ENCODE peak calls at places on chromosomes 7 and 10, in seven cellular contexts. One of them, this sample, is unnamed.

GRCh38 chr10:6464862-6465430 is 115.1 kb downstream of the PRKCQ start:
- DNase-seq in PC-3: no peak
- DNase-seq in activated CD8-positive, alpha-beta T cell treated with anti-CD3 and anti-CD28 coated beads for 36 hours: peak
- DNase-seq in transverse colon: peak
- DNase-seq in endothelial cell: no peak
- DNase-seq in AG04450: no peak
- DNase-seq in stomach: no peak
- DNase-seq in this sample: no peak

GRCh38 chr7:81064446-81064845 is 145.6 kb upstream of the SEMA3C start:
- DNase-seq in AG04450: no peak
- DNase-seq in stomach: no peak
- DNase-seq in PC-3: no peak
- DNase-seq in endothelial cell: no peak
- DNase-seq in activated CD8-positive, alpha-beta T cell treated with anti-CD3 and anti-CD28 coated beads for 36 hours: no peak
- DNase-seq in transverse colon: no peak
- DNase-seq in this sample: no peak

GRCh38 chr7:66873476-66873875 is 47.5 kb upstream of the TMEM248 start:
- DNase-seq in endothelial cell: no peak
- DNase-seq in AG04450: no peak
- DNase-seq in PC-3: no peak
- DNase-seq in activated CD8-positive, alpha-beta T cell treated with anti-CD3 and anti-CD28 coated beads for 36 hours: no peak
- DNase-seq in stomach: no peak
- DNase-seq in transverse colon: no peak
- DNase-seq in this sample: no peak

GRCh38 chr7:81231203-81231922 is 312.5 kb upstream of the SEMA3C start:
- DNase-seq in PC-3: no peak
- DNase-seq in transverse colon: no peak
- DNase-seq in stomach: no peak
- DNase-seq in activated CD8-positive, alpha-beta T cell treated with anti-CD3 and anti-CD28 coated beads for 36 hours: no peak
- DNase-seq in AG04450: no peak
- DNase-seq in endothelial cell: no peak
- DNase-seq in this sample: no peak

GRCh38 chr7:116977172-116977571 is 23.9 kb downstream of the ST7 start:
- DNase-seq in AG04450: no peak
- DNase-seq in PC-3: peak
- DNase-seq in transverse colon: no peak
- DNase-seq in activated CD8-positive, alpha-beta T cell treated with anti-CD3 and anti-CD28 coated beads for 36 hours: no peak
- DNase-seq in stomach: no peak
- DNase-seq in endothelial cell: no peak
- DNase-seq in this sample: peak

GRCh38 chr10:59895629-59896116 is 10.7 kb downstream of the CCDC6 start:
- DNase-seq in endothelial cell: no peak
- DNase-seq in PC-3: no peak
- DNase-seq in transverse colon: peak
- DNase-seq in AG04450: no peak
- DNase-seq in stomach: peak
- DNase-seq in activated CD8-positive, alpha-beta T cell treated with anti-CD3 and anti-CD28 coated beads for 36 hours: no peak
- DNase-seq in this sample: no peak

GRCh38 chr7:56105508-56105907 is 768 bp downstream of the CHCHD2 start:
- DNase-seq in PC-3: peak
- DNase-seq in stomach: no peak
- DNase-seq in endothelial cell: no peak
- DNase-seq in activated CD8-positive, alpha-beta T cell treated with anti-CD3 and anti-CD28 coated beads for 36 hours: peak
- DNase-seq in AG04450: peak
- DNase-seq in transverse colon: peak
- DNase-seq in this sample: peak

GRCh38 chr10:18134509-18134908 is 5.7 kb upstream of the CACNB2 start:
- DNase-seq in transverse colon: no peak
- DNase-seq in PC-3: no peak
- DNase-seq in stomach: no peak
- DNase-seq in endothelial cell: no peak
- DNase-seq in AG04450: no peak
- DNase-seq in activated CD8-positive, alpha-beta T cell treated with anti-CD3 and anti-CD28 coated beads for 36 hours: no peak
- DNase-seq in this sample: no peak

GRCh38 chr7:116075351-116076145 is 45.0 kb upstream of the TFEC start:
- DNase-seq in AG04450: no peak
- DNase-seq in activated CD8-positive, alpha-beta T cell treated with anti-CD3 and anti-CD28 coated beads for 36 hours: no peak
- DNase-seq in PC-3: no peak
- DNase-seq in stomach: no peak
- DNase-seq in endothelial cell: no peak
- DNase-seq in transverse colon: no peak
- DNase-seq in this sample: no peak

GRCh38 chr10:119177708-119178370 is 773 bp downstream of the PRDX3 start:
- DNase-seq in transverse colon: no peak
- DNase-seq in stomach: no peak
- DNase-seq in AG04450: no peak
- DNase-seq in PC-3: no peak
- DNase-seq in activated CD8-positive, alpha-beta T cell treated with anti-CD3 and anti-CD28 coated beads for 36 hours: peak
- DNase-seq in endothelial cell: no peak
- DNase-seq in this sample: no peak

GRCh38 chr10:78721231-78721630 is 347.5 kb upstream of the ZMIZ1 start:
- DNase-seq in activated CD8-positive, alpha-beta T cell treated with anti-CD3 and anti-CD28 coated beads for 36 hours: no peak
- DNase-seq in AG04450: no peak
- DNase-seq in PC-3: no peak
- DNase-seq in endothelial cell: no peak
- DNase-seq in stomach: no peak
- DNase-seq in transverse colon: no peak
- DNase-seq in this sample: no peak

GRCh38 chr10:42367532-42368230 is 270.7 kb downstream of the ZNF33B start:
- DNase-seq in activated CD8-positive, alpha-beta T cell treated with anti-CD3 and anti-CD28 coated beads for 36 hours: peak
- DNase-seq in endothelial cell: no peak
- DNase-seq in stomach: no peak
- DNase-seq in AG04450: peak
- DNase-seq in PC-3: peak
- DNase-seq in transverse colon: peak
- DNase-seq in this sample: peak

GRCh38 chr10:94429049-94429707 is 26.8 kb downstream of the TBC1D12 start:
- DNase-seq in transverse colon: no peak
- DNase-seq in endothelial cell: no peak
- DNase-seq in PC-3: no peak
- DNase-seq in stomach: no peak
- DNase-seq in AG04450: no peak
- DNase-seq in activated CD8-positive, alpha-beta T cell treated with anti-CD3 and anti-CD28 coated beads for 36 hours: no peak
- DNase-seq in this sample: no peak

GRCh38 chr7:106623846-106624245 is 37.1 kb downstream of the CCDC71L start:
- DNase-seq in endothelial cell: no peak
- DNase-seq in AG04450: peak
- DNase-seq in stomach: no peak
- DNase-seq in transverse colon: no peak
- DNase-seq in activated CD8-positive, alpha-beta T cell treated with anti-CD3 and anti-CD28 coated beads for 36 hours: no peak
- DNase-seq in PC-3: peak
- DNase-seq in this sample: peak

GRCh38 chr7:79652619-79653018 is 199.2 kb upstream of the MAGI2 start:
- DNase-seq in activated CD8-positive, alpha-beta T cell treated with anti-CD3 and anti-CD28 coated beads for 36 hours: no peak
- DNase-seq in PC-3: no peak
- DNase-seq in AG04450: no peak
- DNase-seq in stomach: no peak
- DNase-seq in endothelial cell: no peak
- DNase-seq in transverse colon: no peak
- DNase-seq in this sample: no peak

GRCh38 chr7:24637021-24637420 is 63.8 kb downstream of the PALS2 start:
- DNase-seq in endothelial cell: no peak
- DNase-seq in stomach: no peak
- DNase-seq in AG04450: no peak
- DNase-seq in activated CD8-positive, alpha-beta T cell treated with anti-CD3 and anti-CD28 coated beads for 36 hours: no peak
- DNase-seq in transverse colon: no peak
- DNase-seq in PC-3: no peak
- DNase-seq in this sample: no peak

GRCh38 chr7:116628971-116629586 is 42.9 kb upstream of the MET start:
- DNase-seq in stomach: peak
- DNase-seq in PC-3: peak
- DNase-seq in activated CD8-positive, alpha-beta T cell treated with anti-CD3 and anti-CD28 coated beads for 36 hours: no peak
- DNase-seq in AG04450: no peak
- DNase-seq in transverse colon: peak
- DNase-seq in endothelial cell: no peak
- DNase-seq in this sample: no peak

GRCh38 chr10:109895848-109896247 is 27.5 kb downstream of the XPNPEP1 start:
- DNase-seq in activated CD8-positive, alpha-beta T cell treated with anti-CD3 and anti-CD28 coated beads for 36 hours: no peak
- DNase-seq in endothelial cell: no peak
- DNase-seq in AG04450: no peak
- DNase-seq in transverse colon: no peak
- DNase-seq in stomach: no peak
- DNase-seq in PC-3: no peak
- DNase-seq in this sample: no peak

GRCh38 chr7:139403601-139404000 is 43.9 kb downstream of the LUC7L2 start:
- DNase-seq in PC-3: peak
- DNase-seq in endothelial cell: no peak
- DNase-seq in transverse colon: no peak
- DNase-seq in activated CD8-positive, alpha-beta T cell treated with anti-CD3 and anti-CD28 coated beads for 36 hours: no peak
- DNase-seq in AG04450: no peak
- DNase-seq in stomach: no peak
- DNase-seq in this sample: no peak

GRCh38 chr7:132750056-132750455 is 173.8 kb upstream of the PLXNA4 start:
- DNase-seq in PC-3: no peak
- DNase-seq in AG04450: no peak
- DNase-seq in stomach: no peak
- DNase-seq in transverse colon: no peak
- DNase-seq in endothelial cell: no peak
- DNase-seq in activated CD8-positive, alpha-beta T cell treated with anti-CD3 and anti-CD28 coated beads for 36 hours: no peak
- DNase-seq in this sample: no peak

GRCh38 chr7:93062599-93062998 is 55.2 kb downstream of the SAMD9 start:
- DNase-seq in transverse colon: no peak
- DNase-seq in activated CD8-positive, alpha-beta T cell treated with anti-CD3 and anti-CD28 coated beads for 36 hours: no peak
- DNase-seq in stomach: no peak
- DNase-seq in endothelial cell: no peak
- DNase-seq in PC-3: no peak
- DNase-seq in AG04450: no peak
- DNase-seq in this sample: no peak

GRCh38 chr7:104926189-104926904 is 87.7 kb upstream of the KMT2E start:
- DNase-seq in stomach: no peak
- DNase-seq in endothelial cell: no peak
- DNase-seq in activated CD8-positive, alpha-beta T cell treated with anti-CD3 and anti-CD28 coated beads for 36 hours: no peak
- DNase-seq in AG04450: no peak
- DNase-seq in transverse colon: no peak
- DNase-seq in PC-3: no peak
- DNase-seq in this sample: no peak

GRCh38 chr7:92691578-92691977 is 101.4 kb upstream of the FAM133B start:
- DNase-seq in stomach: no peak
- DNase-seq in PC-3: peak
- DNase-seq in transverse colon: no peak
- DNase-seq in activated CD8-positive, alpha-beta T cell treated with anti-CD3 and anti-CD28 coated beads for 36 hours: peak
- DNase-seq in endothelial cell: peak
- DNase-seq in AG04450: peak
- DNase-seq in this sample: peak

GRCh38 chr7:120742370-120742769 is 115.6 kb downstream of the TSPAN12 start:
- DNase-seq in stomach: no peak
- DNase-seq in AG04450: no peak
- DNase-seq in activated CD8-positive, alpha-beta T cell treated with anti-CD3 and anti-CD28 coated beads for 36 hours: no peak
- DNase-seq in endothelial cell: no peak
- DNase-seq in PC-3: no peak
- DNase-seq in transverse colon: no peak
- DNase-seq in this sample: no peak

GRCh38 chr7:127154101-127154500 is 98.6 kb downstream of the GRM8 start:
- DNase-seq in PC-3: no peak
- DNase-seq in AG04450: no peak
- DNase-seq in stomach: no peak
- DNase-seq in transverse colon: no peak
- DNase-seq in activated CD8-positive, alpha-beta T cell treated with anti-CD3 and anti-CD28 coated beads for 36 hours: no peak
- DNase-seq in endothelial cell: no peak
- DNase-seq in this sample: no peak

GRCh38 chr7:127153315-127153714 is 99.4 kb downstream of the GRM8 start:
- DNase-seq in AG04450: no peak
- DNase-seq in endothelial cell: no peak
- DNase-seq in PC-3: no peak
- DNase-seq in activated CD8-positive, alpha-beta T cell treated with anti-CD3 and anti-CD28 coated beads for 36 hours: no peak
- DNase-seq in transverse colon: no peak
- DNase-seq in stomach: no peak
- DNase-seq in this sample: no peak

GRCh38 chr7:127154958-127155357 is 97.8 kb downstream of the GRM8 start:
- DNase-seq in stomach: no peak
- DNase-seq in PC-3: no peak
- DNase-seq in AG04450: no peak
- DNase-seq in endothelial cell: no peak
- DNase-seq in transverse colon: no peak
- DNase-seq in activated CD8-positive, alpha-beta T cell treated with anti-CD3 and anti-CD28 coated beads for 36 hours: no peak
- DNase-seq in this sample: no peak

GRCh38 chr7:127158659-127159058 is 94.1 kb downstream of the GRM8 start:
- DNase-seq in PC-3: no peak
- DNase-seq in transverse colon: no peak
- DNase-seq in activated CD8-positive, alpha-beta T cell treated with anti-CD3 and anti-CD28 coated beads for 36 hours: no peak
- DNase-seq in AG04450: no peak
- DNase-seq in endothelial cell: no peak
- DNase-seq in stomach: no peak
- DNase-seq in this sample: no peak
- TF ChIP-seq CTCF in PC-3: peak
- TF ChIP-seq CTCF in transverse colon: peak
- TF ChIP-seq CTCF in activated CD8-positive, alpha-beta T cell treated with anti-CD3 and anti-CD28 coated beads for 36 hours: peak
- TF ChIP-seq CTCF in AG04450: no peak
- TF ChIP-seq CTCF in endothelial cell: peak
- TF ChIP-seq CTCF in stomach: no peak
- TF ChIP-seq CTCF in this sample: no peak

GRCh38 chr7:101669307-101669706 is 40.2 kb upstream of the MYL10 start:
- DNase-seq in activated CD8-positive, alpha-beta T cell treated with anti-CD3 and anti-CD28 coated beads for 36 hours: peak
- DNase-seq in transverse colon: no peak
- DNase-seq in stomach: no peak
- DNase-seq in AG04450: no peak
- DNase-seq in endothelial cell: no peak
- DNase-seq in PC-3: peak
- DNase-seq in this sample: no peak
- TF ChIP-seq CTCF in activated CD8-positive, alpha-beta T cell treated with anti-CD3 and anti-CD28 coated beads for 36 hours: no peak
- TF ChIP-seq CTCF in transverse colon: no peak
- TF ChIP-seq CTCF in stomach: no peak
- TF ChIP-seq CTCF in AG04450: peak
- TF ChIP-seq CTCF in endothelial cell: no peak
- TF ChIP-seq CTCF in PC-3: peak
- TF ChIP-seq CTCF in this sample: peak

GRCh38 chr10:71568896-71569492 is 150.6 kb downstream of the C10orf105 start:
- DNase-seq in AG04450: no peak
- DNase-seq in transverse colon: no peak
- DNase-seq in stomach: no peak
- DNase-seq in endothelial cell: no peak
- DNase-seq in PC-3: no peak
- DNase-seq in activated CD8-positive, alpha-beta T cell treated with anti-CD3 and anti-CD28 coated beads for 36 hours: no peak
- DNase-seq in this sample: no peak
- TF ChIP-seq CTCF in AG04450: no peak
- TF ChIP-seq CTCF in transverse colon: no peak
- TF ChIP-seq CTCF in stomach: no peak
- TF ChIP-seq CTCF in endothelial cell: no peak
- TF ChIP-seq CTCF in PC-3: no peak
- TF ChIP-seq CTCF in activated CD8-positive, alpha-beta T cell treated with anti-CD3 and anti-CD28 coated beads for 36 hours: no peak
- TF ChIP-seq CTCF in this sample: no peak

GRCh38 chr7:45938626-45939302 is 17.7 kb upstream of the IGFBP3 start:
- DNase-seq in stomach: no peak
- DNase-seq in transverse colon: no peak
- DNase-seq in endothelial cell: peak
- DNase-seq in AG04450: no peak
- DNase-seq in PC-3: no peak
- DNase-seq in activated CD8-positive, alpha-beta T cell treated with anti-CD3 and anti-CD28 coated beads for 36 hours: no peak
- DNase-seq in this sample: no peak
- TF ChIP-seq CTCF in stomach: peak
- TF ChIP-seq CTCF in transverse colon: no peak
- TF ChIP-seq CTCF in endothelial cell: peak
- TF ChIP-seq CTCF in AG04450: no peak
- TF ChIP-seq CTCF in PC-3: peak
- TF ChIP-seq CTCF in activated CD8-positive, alpha-beta T cell treated with anti-CD3 and anti-CD28 coated beads for 36 hours: no peak
- TF ChIP-seq CTCF in this sample: peak

This sample was measured in AG09319.